ENCODE peak calls at places on chromosomes 7 and 10, in five cellular contexts. K is stimulated activated CD4-positive, alpha-beta T cell treated with anti-CD3 and anti-CD28 coated beads, Interleukin-1b, Interleukin-23, amount 100 ng/mL, for 24 hours; G is ELR; I is NCI-H1105 treated with DMSO at 0.1 percent for 48 hours; N is AG20443. X is an unnamed sample.

GRCh38 chr7:111076205-111076604 is 14.7 kb upstream of the LRRN3 start:
- DNase-seq in K (no peak), G (peak), I (no peak), N (peak), X (no peak)

GRCh38 chr7:116316838-116317612 is 106.7 kb downstream of the TES start:
- DNase-seq in N (peak), K (peak), I (no peak), G (peak), X (no peak)

GRCh38 chr10:115969591-115969990 is 303.4 kb downstream of the GFRA1 start:
- DNase-seq in N (peak), G (no peak), K (no peak), I (peak), X (no peak)

GRCh38 chr7:116455009-116455408 is 44.5 kb upstream of the CAV2 start:
- DNase-seq in N (peak), K (no peak), I (no peak), G (peak), X (no peak)

GRCh38 chr10:100724531-100725027 is 20.8 kb upstream of the PAX2 start:
- DNase-seq in I (no peak), K (no peak), G (no peak), N (no peak), X (no peak)

GRCh38 chr10:122298598-122299301 is 27.7 kb downstream of the BTBD16 start:
- DNase-seq in I (peak), K (peak), G (peak), N (peak), X (peak)

GRCh38 chr10:61475449-61475873 is 22.3 kb upstream of the TMEM26 start:
- DNase-seq in I (no peak), N (peak), G (peak), K (no peak), X (peak)

GRCh38 chr7:117834983-117835664 is 38.1 kb downstream of the CTTNBP2 start:
- DNase-seq in K (no peak), N (no peak), I (peak), G (no peak), X (peak)

GRCh38 chr10:52229271-52229931 is 84.7 kb upstream of the DKK1 start:
- DNase-seq in I (no peak), G (peak), N (no peak), K (no peak), X (no peak)

GRCh38 chr10:29648983-29649268 is 14.2 kb upstream of the SVIL start:
- DNase-seq in N (no peak), I (no peak), G (peak), K (no peak), X (no peak)

GRCh38 chr7:50721661-50722259 is 60.9 kb downstream of the GRB10 start:
- DNase-seq in I (no peak), N (no peak), K (no peak), G (no peak), X (no peak)

GRCh38 chr7:106552645-106553445 is 108.1 kb downstream of the CCDC71L start:
- DNase-seq in G (no peak), K (no peak), I (no peak), N (no peak), X (no peak)

GRCh38 chr7:123876557-123877256 is 31.7 kb downstream of the HYAL4 start:
- DNase-seq in K (no peak), G (no peak), N (no peak), I (no peak), X (no peak)

GRCh38 chr10:93993782-93994668 is at the start of gene PLCE1:
- DNase-seq in I (peak), G (peak), K (no peak), N (peak), X (peak)

GRCh38 chr10:61841338-61841875 is 60.1 kb upstream of the ARID5B start:
- DNase-seq in K (no peak), G (no peak), I (no peak), N (no peak), X (no peak)

GRCh38 chr10:75086278-75086934 is 25.1 kb upstream of the SAMD8 start:
- DNase-seq in N (no peak), K (no peak), G (no peak), I (no peak), X (no peak)

GRCh38 chr7:75054744-75055527 is 18.7 kb downstream of the RCC1L start:
- DNase-seq in I (no peak), N (peak), G (peak), K (no peak), X (no peak)

GRCh38 chr10:121808835-121809234 is 119.0 kb downstream of the ATE1 start:
- DNase-seq in N (no peak), I (no peak), G (no peak), K (no peak), X (no peak)

GRCh38 chr10:11443468-11444147 is 167.8 kb downstream of the USP6NL start:
- DNase-seq in I (no peak), N (no peak), K (no peak), G (no peak), X (no peak)